ENCODE peak calls at places on chromosome 1, in nine cellular contexts. One of them, this sample, is unnamed. For H3K27me3, the result is how much of the 10 kb centered on the place peaks cover.

GRCh38 chr1:180563013-180563827 is 4.5 kb downstream of the OVAAL start:
- DNase-seq in gastrocnemius medialis: no peak
- DNase-seq in upper lobe of left lung: no peak
- DNase-seq in adrenal gland: no peak
- DNase-seq in suprapubic skin: no peak
- DNase-seq in IMR-90: peak
- DNase-seq in HCT116: no peak
- DNase-seq in HepG2: peak
- DNase-seq in transverse colon: peak
- DNase-seq in this sample: no peak

GRCh38 chr1:107935396-107936064 is 29.4 kb downstream of the VAV3 start:
- DNase-seq in gastrocnemius medialis: no peak
- DNase-seq in upper lobe of left lung: no peak
- DNase-seq in adrenal gland: no peak
- DNase-seq in suprapubic skin: no peak
- DNase-seq in IMR-90: no peak
- DNase-seq in HCT116: no peak
- DNase-seq in HepG2: no peak
- DNase-seq in transverse colon: no peak
- DNase-seq in this sample: no peak

GRCh38 chr1:240492832-240493440 is 119.0 kb downstream of the GREM2 start:
- DNase-seq in gastrocnemius medialis: no peak
- DNase-seq in upper lobe of left lung: no peak
- DNase-seq in adrenal gland: peak
- DNase-seq in suprapubic skin: no peak
- DNase-seq in IMR-90: peak
- DNase-seq in HCT116: no peak
- DNase-seq in HepG2: no peak
- DNase-seq in transverse colon: peak
- DNase-seq in this sample: peak

GRCh38 chr1:56890229-56890628 is 35.6 kb downstream of the C8A start:
- DNase-seq in gastrocnemius medialis: no peak
- DNase-seq in upper lobe of left lung: no peak
- DNase-seq in adrenal gland: no peak
- DNase-seq in suprapubic skin: no peak
- DNase-seq in IMR-90: no peak
- DNase-seq in HCT116: no peak
- DNase-seq in HepG2: peak
- DNase-seq in transverse colon: no peak
- DNase-seq in this sample: no peak

GRCh38 chr1:237478082-237478481 is 412.6 kb downstream of the ZP4 start:
- DNase-seq in gastrocnemius medialis: no peak
- DNase-seq in upper lobe of left lung: no peak
- DNase-seq in adrenal gland: no peak
- DNase-seq in suprapubic skin: no peak
- DNase-seq in IMR-90: no peak
- DNase-seq in HCT116: no peak
- DNase-seq in HepG2: no peak
- DNase-seq in transverse colon: no peak
- DNase-seq in this sample: no peak

GRCh38 chr1:42931108-42931539 is 27.5 kb downstream of the SLC2A1 start:
- DNase-seq in gastrocnemius medialis: no peak
- DNase-seq in upper lobe of left lung: peak
- DNase-seq in adrenal gland: no peak
- DNase-seq in suprapubic skin: peak
- DNase-seq in IMR-90: peak
- DNase-seq in HCT116: no peak
- DNase-seq in HepG2: no peak
- DNase-seq in transverse colon: peak
- DNase-seq in this sample: no peak

GRCh38 chr1:205442051-205442721 is 13.7 kb downstream of the BLACAT1 start:
- DNase-seq in gastrocnemius medialis: no peak
- DNase-seq in upper lobe of left lung: peak
- DNase-seq in adrenal gland: no peak
- DNase-seq in suprapubic skin: no peak
- DNase-seq in IMR-90: no peak
- DNase-seq in HCT116: no peak
- DNase-seq in HepG2: no peak
- DNase-seq in transverse colon: no peak
- DNase-seq in this sample: no peak

GRCh38 chr1:204507317-204508105 is 8.7 kb upstream of the MDM4 start:
- DNase-seq in gastrocnemius medialis: peak
- DNase-seq in upper lobe of left lung: no peak
- DNase-seq in adrenal gland: no peak
- DNase-seq in suprapubic skin: no peak
- DNase-seq in IMR-90: peak
- DNase-seq in HCT116: no peak
- DNase-seq in HepG2: peak
- DNase-seq in transverse colon: no peak
- DNase-seq in this sample: peak

GRCh38 chr1:6601049-6601864 is 1.4 kb downstream of the KLHL21 start:
- DNase-seq in gastrocnemius medialis: peak
- DNase-seq in upper lobe of left lung: peak
- DNase-seq in adrenal gland: peak
- DNase-seq in suprapubic skin: peak
- DNase-seq in IMR-90: peak
- DNase-seq in HCT116: peak
- DNase-seq in HepG2: peak
- DNase-seq in transverse colon: peak
- DNase-seq in this sample: peak

GRCh38 chr1:9410737-9411297 is 118.1 kb downstream of the SPSB1 start:
- DNase-seq in gastrocnemius medialis: no peak
- DNase-seq in upper lobe of left lung: peak
- DNase-seq in adrenal gland: no peak
- DNase-seq in suprapubic skin: no peak
- DNase-seq in IMR-90: peak
- DNase-seq in HCT116: peak
- DNase-seq in HepG2: peak
- DNase-seq in transverse colon: no peak
- DNase-seq in this sample: peak

GRCh38 chr1:43415901-43416300 is 26.2 kb downstream of the SZT2 start:
- DNase-seq in gastrocnemius medialis: no peak
- DNase-seq in upper lobe of left lung: peak
- DNase-seq in adrenal gland: no peak
- DNase-seq in suprapubic skin: no peak
- DNase-seq in IMR-90: no peak
- DNase-seq in HCT116: no peak
- DNase-seq in HepG2: no peak
- DNase-seq in transverse colon: no peak
- DNase-seq in this sample: no peak

GRCh38 chr1:100328133-100328532 is 24.2 kb upstream of the CDC14A start:
- DNase-seq in gastrocnemius medialis: no peak
- DNase-seq in upper lobe of left lung: no peak
- DNase-seq in adrenal gland: no peak
- DNase-seq in suprapubic skin: no peak
- DNase-seq in IMR-90: no peak
- DNase-seq in HCT116: no peak
- DNase-seq in HepG2: no peak
- DNase-seq in transverse colon: no peak
- DNase-seq in this sample: no peak

GRCh38 chr1:113197662-113198330 is 124.8 kb downstream of the LRIG2 start:
- DNase-seq in gastrocnemius medialis: no peak
- DNase-seq in upper lobe of left lung: no peak
- DNase-seq in adrenal gland: no peak
- DNase-seq in suprapubic skin: no peak
- DNase-seq in IMR-90: no peak
- DNase-seq in HCT116: no peak
- DNase-seq in HepG2: no peak
- DNase-seq in transverse colon: no peak
- DNase-seq in this sample: no peak

GRCh38 chr1:113195115-113195845 is 122.3 kb downstream of the LRIG2 start:
- DNase-seq in gastrocnemius medialis: no peak
- DNase-seq in upper lobe of left lung: no peak
- DNase-seq in adrenal gland: no peak
- DNase-seq in suprapubic skin: no peak
- DNase-seq in IMR-90: no peak
- DNase-seq in HCT116: no peak
- DNase-seq in HepG2: no peak
- DNase-seq in transverse colon: no peak
- DNase-seq in this sample: no peak

GRCh38 chr1:113199718-113200455 is 126.9 kb downstream of the LRIG2 start:
- DNase-seq in gastrocnemius medialis: no peak
- DNase-seq in upper lobe of left lung: peak
- DNase-seq in adrenal gland: no peak
- DNase-seq in suprapubic skin: no peak
- DNase-seq in IMR-90: no peak
- DNase-seq in HCT116: no peak
- DNase-seq in HepG2: no peak
- DNase-seq in transverse colon: no peak
- DNase-seq in this sample: no peak

GRCh38 chr1:113201560-113201959 is 128.6 kb downstream of the LRIG2 start:
- DNase-seq in gastrocnemius medialis: no peak
- DNase-seq in upper lobe of left lung: no peak
- DNase-seq in adrenal gland: no peak
- DNase-seq in suprapubic skin: no peak
- DNase-seq in IMR-90: no peak
- DNase-seq in HCT116: no peak
- DNase-seq in HepG2: no peak
- DNase-seq in transverse colon: no peak
- DNase-seq in this sample: no peak

DNA sequence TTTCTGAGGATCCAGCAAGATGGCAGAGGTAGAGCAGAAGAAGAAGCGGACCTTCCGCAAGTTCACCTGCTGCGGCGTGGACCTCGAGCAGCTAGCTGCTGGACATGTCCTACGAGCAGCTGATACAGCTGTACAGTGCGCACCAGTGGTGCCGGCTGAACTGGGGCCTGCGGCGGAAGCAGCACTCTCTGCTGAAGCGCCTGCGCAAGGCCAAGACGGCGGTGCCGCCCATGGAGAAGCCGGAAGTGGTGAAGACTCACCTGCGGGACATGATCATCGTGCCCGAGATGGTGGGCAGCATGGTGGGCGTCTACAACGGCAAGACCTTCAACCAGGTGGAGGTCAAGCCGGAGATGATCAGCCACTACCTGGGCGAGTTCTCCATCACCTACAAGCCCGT is 125.8 kb downstream of the LRIG2 start:
- DNase-seq in gastrocnemius medialis: no peak
- DNase-seq in upper lobe of left lung: no peak
- DNase-seq in adrenal gland: no peak
- DNase-seq in suprapubic skin: no peak
- DNase-seq in IMR-90: no peak
- DNase-seq in HCT116: no peak
- DNase-seq in HepG2: no peak
- DNase-seq in transverse colon: no peak
- DNase-seq in this sample: peak
- H3K27me3 ChIP-seq in gastrocnemius medialis: under half
- H3K27me3 ChIP-seq in upper lobe of left lung: under half
- H3K27me3 ChIP-seq in adrenal gland: under half
- H3K27me3 ChIP-seq in suprapubic skin: under half
- H3K27me3 ChIP-seq in IMR-90: under half
- H3K27me3 ChIP-seq in HCT116: under half
- H3K27me3 ChIP-seq in HepG2: under half
- H3K27me3 ChIP-seq in transverse colon: under half
- H3K27me3 ChIP-seq in this sample: under half

GRCh38 chr1:186236921-186237320 is 138.1 kb downstream of the TPR start:
- DNase-seq in gastrocnemius medialis: no peak
- DNase-seq in upper lobe of left lung: no peak
- DNase-seq in adrenal gland: no peak
- DNase-seq in suprapubic skin: no peak
- DNase-seq in IMR-90: peak
- DNase-seq in HCT116: peak
- DNase-seq in HepG2: no peak
- DNase-seq in transverse colon: no peak
- DNase-seq in this sample: no peak
- H3K27ac ChIP-seq in gastrocnemius medialis: no peak
- H3K27ac ChIP-seq in upper lobe of left lung: no peak
- H3K27ac ChIP-seq in adrenal gland: no peak
- H3K27ac ChIP-seq in suprapubic skin: no peak
- H3K27ac ChIP-seq in IMR-90: no peak
- H3K27ac ChIP-seq in HCT116: no peak
- H3K27ac ChIP-seq in HepG2: no peak
- H3K27ac ChIP-seq in transverse colon: no peak
- H3K27ac ChIP-seq in this sample: no peak

GRCh38 chr1:161726631-161727342 is 5.4 kb downstream of the FCRLB start:
- DNase-seq in gastrocnemius medialis: peak
- DNase-seq in upper lobe of left lung: peak
- DNase-seq in adrenal gland: peak
- DNase-seq in suprapubic skin: peak
- DNase-seq in IMR-90: peak
- DNase-seq in HCT116: peak
- DNase-seq in HepG2: peak
- DNase-seq in transverse colon: peak
- DNase-seq in this sample: peak
- TF ChIP-seq POLR2A in gastrocnemius medialis: peak
- TF ChIP-seq POLR2A in upper lobe of left lung: peak
- TF ChIP-seq POLR2A in adrenal gland: no peak
- TF ChIP-seq POLR2A in suprapubic skin: peak
- TF ChIP-seq POLR2A in IMR-90: peak
- TF ChIP-seq POLR2A in HCT116: peak
- TF ChIP-seq POLR2A in HepG2: peak
- TF ChIP-seq POLR2A in transverse colon: peak
- TF ChIP-seq POLR2A in this sample: no peak

GRCh38 chr1:36950588-36950987 is 83.7 kb downstream of the GRIK3 start:
- DNase-seq in gastrocnemius medialis: no peak
- DNase-seq in upper lobe of left lung: no peak
- DNase-seq in adrenal gland: no peak
- DNase-seq in suprapubic skin: no peak
- DNase-seq in IMR-90: no peak
- DNase-seq in HCT116: no peak
- DNase-seq in HepG2: no peak
- DNase-seq in transverse colon: no peak
- DNase-seq in this sample: no peak
- H3K27me3 ChIP-seq in gastrocnemius medialis: under half
- H3K27me3 ChIP-seq in upper lobe of left lung: under half
- H3K27me3 ChIP-seq in adrenal gland: under half
- H3K27me3 ChIP-seq in suprapubic skin: under half
- H3K27me3 ChIP-seq in IMR-90: under half
- H3K27me3 ChIP-seq in HCT116: under half
- H3K27me3 ChIP-seq in HepG2: under half
- H3K27me3 ChIP-seq in transverse colon: under half
- H3K27me3 ChIP-seq in this sample: under half

GRCh38 chr1:54888080-54888733 is 1.2 kb upstream of the DHCR24 start:
- DNase-seq in gastrocnemius medialis: no peak
- DNase-seq in upper lobe of left lung: peak
- DNase-seq in adrenal gland: no peak
- DNase-seq in suprapubic skin: no peak
- DNase-seq in IMR-90: no peak
- DNase-seq in HCT116: no peak
- DNase-seq in HepG2: peak
- DNase-seq in transverse colon: no peak
- DNase-seq in this sample: no peak
- H3K27ac ChIP-seq in gastrocnemius medialis: peak
- H3K27ac ChIP-seq in upper lobe of left lung: peak
- H3K27ac ChIP-seq in adrenal gland: peak
- H3K27ac ChIP-seq in suprapubic skin: peak
- H3K27ac ChIP-seq in IMR-90: no peak
- H3K27ac ChIP-seq in HCT116: no peak
- H3K27ac ChIP-seq in HepG2: peak
- H3K27ac ChIP-seq in transverse colon: no peak
- H3K27ac ChIP-seq in this sample: no peak

This sample was measured in testis.